ENCODE peak calls at places on chromosome 10, in six cellular contexts. C, T, F, H, M and R are unnamed samples. For H3K36me3, the result is how much of the 10 kb centered on the place peaks cover.

GRCh38 chr10:71263376-71263775 is 51.0 kb downstream of the UNC5B start:
- DNase-seq in C (no peak), T (no peak), F (no peak), H (peak), M (no peak), R (no peak)

GRCh38 chr10:110067960-110068770 is 60.4 kb downstream of the ADD3 start:
- DNase-seq in C (no peak), T (no peak), F (no peak), H (no peak), M (no peak), R (no peak)

GRCh38 chr10:4344544-4344994 is 481.4 kb upstream of the AKR1E2 start:
- DNase-seq in C (peak), T (peak), F (peak), H (peak), M (peak), R (no peak)

GRCh38 chr10:104286939-104287338 is 18.0 kb downstream of the GSTO2 start:
- DNase-seq in C (no peak), T (no peak), F (no peak), H (no peak), M (no peak), R (no peak)

GRCh38 chr10:74208081-74208480 is 57.1 kb downstream of the ADK start:
- DNase-seq in C (no peak), T (no peak), F (no peak), H (no peak), M (peak), R (no peak)

GRCh38 chr10:82150123-82150900 is 275.3 kb downstream of the NRG3 start:
- DNase-seq in C (no peak), T (no peak), F (no peak), H (peak), M (peak), R (no peak)

GRCh38 chr10:70479161-70479531 is 579 bp downstream of the PALD1 start:
- DNase-seq in C (no peak), T (no peak), F (no peak), H (no peak), M (no peak), R (no peak)

GRCh38 chr10:52668024-52668423 is 104.6 kb downstream of the MBL2 start:
- DNase-seq in C (no peak), T (no peak), F (no peak), H (no peak), M (no peak), R (no peak)

GRCh38 chr10:97861351-97861750 is 11.7 kb downstream of the GOLGA7B start:
- DNase-seq in C (no peak), T (no peak), F (no peak), H (no peak), M (no peak), R (no peak)

GRCh38 chr10:20871970-20872369 is 25.1 kb downstream of the NEBL start:
- DNase-seq in C (no peak), T (no peak), F (no peak), H (no peak), M (no peak), R (no peak)

GRCh38 chr10:22489467-22489866 is 144.2 kb downstream of the SPAG6 start:
- DNase-seq in C (no peak), T (no peak), F (no peak), H (no peak), M (no peak), R (no peak)

GRCh38 chr10:4249841-4250496 is 465.0 kb upstream of the KLF6 start:
- DNase-seq in C (no peak), T (no peak), F (no peak), H (no peak), M (no peak), R (no peak)

GRCh38 chr10:17643339-17643754 is 604 bp upstream of the STAM start:
- DNase-seq in C (peak), T (peak), F (peak), H (no peak), M (peak), R (peak)

GRCh38 chr10:100684688-100685235 is 60.6 kb upstream of the PAX2 start:
- DNase-seq in C (no peak), T (no peak), F (no peak), H (no peak), M (no peak), R (no peak)

GRCh38 chr10:74786126-74786525 is 40.3 kb upstream of the KAT6B start:
- DNase-seq in C (no peak), T (no peak), F (no peak), H (no peak), M (no peak), R (no peak)

GRCh38 chr10:71230656-71231025 is 18.3 kb downstream of the UNC5B start:
- DNase-seq in C (no peak), T (no peak), F (no peak), H (no peak), M (no peak), R (no peak)

GRCh38 chr10:120423350-120424197 is 33.5 kb upstream of the PLPP4 start:
- DNase-seq in C (no peak), T (no peak), F (no peak), H (peak), M (peak), R (no peak)

GRCh38 chr10:101453791-101454718 is 100.1 kb downstream of the BTRC start:
- DNase-seq in C (no peak), T (no peak), F (no peak), H (no peak), M (no peak), R (no peak)

GRCh38 chr10:44860811-44861751 is 50.1 kb upstream of the TMEM72 start:
- DNase-seq in C (peak), T (no peak), F (peak), H (no peak), M (no peak), R (peak)

GRCh38 chr10:86522385-86522855 is 828 bp upstream of the WAPL start:
- DNase-seq in C (no peak), T (no peak), F (no peak), H (no peak), M (no peak), R (no peak)

GRCh38 chr10:124369066-124369465 is 49.7 kb downstream of the OAT start:
- DNase-seq in C (no peak), T (no peak), F (no peak), H (no peak), M (no peak), R (no peak)

GRCh38 chr10:89389254-89389653 is 3.2 kb upstream of the IFIT1 start:
- DNase-seq in C (no peak), T (no peak), F (no peak), H (no peak), M (no peak), R (no peak)

GRCh38 chr10:127391875-127392274 is 157.2 kb upstream of the NPS start:
- DNase-seq in C (no peak), T (peak), F (no peak), H (no peak), M (no peak), R (no peak)

GRCh38 chr10:11918384-11918783 is 95.2 kb downstream of the PROSER2 start:
- DNase-seq in C (no peak), T (no peak), F (no peak), H (no peak), M (no peak), R (peak)

GRCh38 chr10:132178885-132179545 is 7.7 kb upstream of the DPYSL4 start:
- DNase-seq in C (no peak), T (no peak), F (no peak), H (no peak), M (no peak), R (no peak)

GRCh38 chr10:48246501-48246900 is 28.0 kb downstream of the FRMPD2 start:
- DNase-seq in C (no peak), T (no peak), F (peak), H (no peak), M (no peak), R (no peak)

GRCh38 chr10:132146271-132146671 is 40.5 kb upstream of the DPYSL4 start:
- DNase-seq in C (no peak), T (no peak), F (no peak), H (no peak), M (no peak), R (no peak)

GRCh38 chr10:89327803-89328441 is at the start of gene IFIT3:
- DNase-seq in C (peak), T (no peak), F (peak), H (peak), M (peak), R (no peak)

GRCh38 chr10:102003541-102003940 is 52.4 kb downstream of the ARMH3 start:
- DNase-seq in C (no peak), T (no peak), F (no peak), H (no peak), M (no peak), R (no peak)

GRCh38 chr10:22285130-22285529 is 31.1 kb upstream of the COMMD3 start:
- DNase-seq in C (no peak), T (no peak), F (no peak), H (peak), M (no peak), R (no peak)

GRCh38 chr10:44369296-44369695 is 15.6 kb downstream of the CXCL12 start:
- DNase-seq in C (no peak), T (no peak), F (no peak), H (no peak), M (no peak), R (no peak)

GRCh38 chr10:124701881-124702656 is 42.1 kb downstream of the FAM53B start:
- DNase-seq in C (peak), T (no peak), F (no peak), H (peak), M (peak), R (no peak)

GRCh38 chr10:96789571-96790108 is 42.5 kb upstream of the LCOR start:
- DNase-seq in C (no peak), T (no peak), F (no peak), H (no peak), M (no peak), R (no peak)

DNA sequence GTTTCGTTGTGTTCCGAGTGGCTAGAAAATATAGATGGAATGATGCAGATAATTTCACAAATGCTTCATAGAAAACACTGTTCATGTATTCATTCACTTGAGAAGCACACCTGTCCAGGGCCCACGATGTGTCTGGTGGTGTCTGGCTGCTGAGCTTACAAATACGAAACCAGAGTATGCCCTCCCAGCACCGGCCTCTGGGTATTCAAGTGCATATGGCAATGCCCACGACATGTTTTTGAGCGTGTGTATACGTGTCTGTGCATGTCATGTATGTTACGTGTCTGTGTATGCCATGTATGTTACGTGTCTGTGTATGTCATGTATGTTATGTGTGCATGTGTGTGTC is 37.9 kb downstream of the IL2RA start:
- DNase-seq in C (no peak), T (no peak), F (no peak), H (no peak), M (no peak), R (no peak)
- H3K36me3 ChIP-seq in C (under half), T (under half), F (under half), H (under half), M (under half), R (under half)

GRCh38 chr10:119207367-119207668 is at the start of gene GRK5:
- DNase-seq in C (peak), T (peak), F (peak), H (peak), M (peak), R (no peak)
- TF ChIP-seq POLR2A in C (peak), T (no peak), F (no peak), H (no peak), M (peak), R (no peak)

GRCh38 chr10:25614652-25615051 is 319.4 kb upstream of the MYO3A start:
- DNase-seq in C (no peak), T (no peak), F (no peak), H (no peak), M (no peak), R (no peak)
- H3K36me3 ChIP-seq in C (under half), T (under half), F (under half), H (under half), M (under half), R (under half)

DNA sequence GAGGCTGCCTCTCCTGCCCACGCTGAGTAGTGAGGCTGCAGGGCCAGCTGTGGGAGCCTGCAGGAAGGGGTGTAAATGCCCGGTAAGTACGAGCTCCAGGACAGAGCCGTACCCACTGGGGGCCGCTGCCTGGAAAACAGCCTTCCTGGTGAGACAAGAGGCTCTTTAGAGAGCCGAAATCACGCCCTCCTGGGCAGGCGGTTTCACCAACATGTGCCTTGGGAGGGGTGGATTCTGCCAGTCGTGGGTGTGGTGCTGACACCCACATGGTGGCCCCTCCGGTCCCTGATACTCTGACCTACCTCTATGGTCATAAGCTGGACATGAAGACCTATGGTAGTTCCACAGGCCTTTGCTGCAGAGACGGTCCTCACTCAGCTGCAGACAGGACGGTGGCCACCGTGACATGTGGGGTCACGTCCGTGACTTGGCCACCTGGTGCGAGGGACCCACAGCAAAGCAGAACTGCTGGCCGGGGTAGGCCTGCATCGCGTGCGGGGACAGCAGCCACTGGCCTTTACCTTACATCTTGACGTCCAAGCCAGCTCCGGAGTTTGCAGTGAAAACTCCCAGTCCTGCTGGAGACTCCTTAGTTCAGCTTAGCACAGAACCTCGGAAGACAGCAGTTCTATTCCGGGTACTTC is 46.9 kb downstream of the PITRM1 start:
- DNase-seq in C (no peak), T (no peak), F (no peak), H (no peak), M (no peak), R (no peak)
- TF ChIP-seq POLR2A in C (no peak), T (no peak), F (no peak), H (no peak), M (no peak), R (no peak)

DNA sequence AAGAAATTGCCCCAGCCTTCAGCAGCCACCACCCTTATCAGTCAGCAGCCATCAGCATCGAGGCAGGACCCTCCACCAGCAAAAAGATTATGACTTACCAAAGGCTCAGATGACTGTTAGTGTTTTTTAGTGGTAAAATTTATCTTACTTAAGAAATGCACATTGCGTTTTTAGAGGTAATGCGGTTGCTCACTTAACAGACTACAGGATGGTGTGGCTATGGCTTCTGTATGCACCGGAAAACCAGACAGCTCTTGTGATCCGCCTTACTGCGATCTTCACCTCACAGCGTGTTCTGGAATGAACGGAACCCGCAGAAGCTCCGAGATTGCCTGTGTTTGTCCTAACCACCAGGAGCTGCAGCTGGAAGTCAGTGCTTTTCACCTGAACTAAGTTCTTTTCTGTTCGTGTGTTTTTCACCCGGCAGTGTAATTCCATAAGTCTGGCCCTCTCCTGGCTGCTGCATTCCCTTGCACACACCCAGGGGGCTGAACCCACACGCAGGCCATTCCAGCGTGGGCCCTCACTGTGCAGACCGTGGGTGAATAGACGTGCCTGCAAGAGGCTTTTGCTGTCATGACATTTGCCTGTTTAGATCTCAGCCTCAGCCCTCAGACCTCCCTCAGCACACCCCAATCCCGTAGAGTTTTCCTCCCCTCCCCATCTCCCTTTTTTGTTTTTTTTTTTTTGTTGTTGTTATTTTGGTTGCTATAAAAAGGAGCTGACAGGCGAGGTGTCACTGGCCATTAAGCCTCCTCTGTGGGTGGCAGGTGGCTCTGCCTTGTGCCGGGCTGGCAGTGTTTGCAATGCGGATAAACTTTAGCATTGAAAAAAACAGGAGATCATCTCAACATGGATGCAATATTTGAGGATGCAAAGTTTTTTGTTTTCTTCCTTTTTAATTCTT is 58.4 kb downstream of the WDR37 start:
- DNase-seq in C (no peak), T (no peak), F (no peak), H (no peak), M (no peak), R (no peak)
- H3K36me3 ChIP-seq in C (under half), T (under half), F (under half), H (under half), M (under half), R (half or more)